ENCODE peak calls at places on chromosomes 7 and 10, in nine cellular contexts. One of them, this sample, is unnamed.

GRCh38 chr10:66931949-66932343 is 6.1 kb downstream of the LRRTM3 start:
- DNase-seq in adrenal gland: no peak
- DNase-seq in caudate nucleus: peak
- DNase-seq in LoVo: no peak
- DNase-seq in kidney tubule cell: peak
- DNase-seq in HFF-Myc: no peak
- DNase-seq in NCI-H2081: no peak
- DNase-seq in nephron progenitor cell: peak
- DNase-seq in fibroblast of pulmonary artery: no peak
- DNase-seq in this sample: no peak

GRCh38 chr10:44436240-44436639 is 51.3 kb upstream of the CXCL12 start:
- DNase-seq in adrenal gland: no peak
- DNase-seq in caudate nucleus: no peak
- DNase-seq in LoVo: no peak
- DNase-seq in kidney tubule cell: no peak
- DNase-seq in HFF-Myc: no peak
- DNase-seq in NCI-H2081: no peak
- DNase-seq in nephron progenitor cell: no peak
- DNase-seq in fibroblast of pulmonary artery: no peak
- DNase-seq in this sample: no peak

GRCh38 chr7:121798896-121799295 is 74.1 kb upstream of the PTPRZ1 start:
- DNase-seq in adrenal gland: no peak
- DNase-seq in caudate nucleus: no peak
- DNase-seq in LoVo: no peak
- DNase-seq in kidney tubule cell: peak
- DNase-seq in HFF-Myc: no peak
- DNase-seq in NCI-H2081: no peak
- DNase-seq in nephron progenitor cell: no peak
- DNase-seq in fibroblast of pulmonary artery: no peak
- DNase-seq in this sample: no peak

GRCh38 chr10:34918896-34919295 is 103.8 kb upstream of the PARD3 start:
- DNase-seq in adrenal gland: no peak
- DNase-seq in caudate nucleus: no peak
- DNase-seq in LoVo: no peak
- DNase-seq in kidney tubule cell: peak
- DNase-seq in HFF-Myc: no peak
- DNase-seq in NCI-H2081: no peak
- DNase-seq in nephron progenitor cell: no peak
- DNase-seq in fibroblast of pulmonary artery: no peak
- DNase-seq in this sample: no peak

GRCh38 chr7:88500146-88500545 is 193.5 kb upstream of the STEAP4 start:
- DNase-seq in adrenal gland: no peak
- DNase-seq in caudate nucleus: no peak
- DNase-seq in LoVo: no peak
- DNase-seq in kidney tubule cell: no peak
- DNase-seq in HFF-Myc: no peak
- DNase-seq in NCI-H2081: no peak
- DNase-seq in nephron progenitor cell: no peak
- DNase-seq in fibroblast of pulmonary artery: no peak
- DNase-seq in this sample: peak

GRCh38 chr7:148941598-148942280 is 57.6 kb upstream of the EZH2 start:
- DNase-seq in adrenal gland: peak
- DNase-seq in caudate nucleus: no peak
- DNase-seq in LoVo: peak
- DNase-seq in kidney tubule cell: peak
- DNase-seq in HFF-Myc: no peak
- DNase-seq in NCI-H2081: peak
- DNase-seq in nephron progenitor cell: peak
- DNase-seq in fibroblast of pulmonary artery: peak
- DNase-seq in this sample: peak

GRCh38 chr7:35905555-35905954 is 104.7 kb downstream of the SEPTIN7 start:
- DNase-seq in adrenal gland: peak
- DNase-seq in caudate nucleus: no peak
- DNase-seq in LoVo: no peak
- DNase-seq in kidney tubule cell: peak
- DNase-seq in HFF-Myc: no peak
- DNase-seq in NCI-H2081: no peak
- DNase-seq in nephron progenitor cell: no peak
- DNase-seq in fibroblast of pulmonary artery: peak
- DNase-seq in this sample: peak

GRCh38 chr7:158732483-158733219 is 28.0 kb upstream of the NCAPG2 start:
- DNase-seq in adrenal gland: no peak
- DNase-seq in caudate nucleus: no peak
- DNase-seq in LoVo: no peak
- DNase-seq in kidney tubule cell: no peak
- DNase-seq in HFF-Myc: no peak
- DNase-seq in NCI-H2081: no peak
- DNase-seq in nephron progenitor cell: no peak
- DNase-seq in fibroblast of pulmonary artery: no peak
- DNase-seq in this sample: no peak

GRCh38 chr7:101990811-101991418 is 173.5 kb downstream of the CUX1 start:
- DNase-seq in adrenal gland: no peak
- DNase-seq in caudate nucleus: no peak
- DNase-seq in LoVo: no peak
- DNase-seq in kidney tubule cell: no peak
- DNase-seq in HFF-Myc: no peak
- DNase-seq in NCI-H2081: no peak
- DNase-seq in nephron progenitor cell: no peak
- DNase-seq in fibroblast of pulmonary artery: no peak
- DNase-seq in this sample: no peak

GRCh38 chr7:79622781-79623180 is 169.3 kb upstream of the MAGI2 start:
- DNase-seq in adrenal gland: no peak
- DNase-seq in caudate nucleus: no peak
- DNase-seq in LoVo: no peak
- DNase-seq in kidney tubule cell: peak
- DNase-seq in HFF-Myc: no peak
- DNase-seq in NCI-H2081: no peak
- DNase-seq in nephron progenitor cell: no peak
- DNase-seq in fibroblast of pulmonary artery: no peak
- DNase-seq in this sample: no peak

GRCh38 chr7:128361463-128362441 is at the start of gene PRRT4:
- DNase-seq in adrenal gland: peak
- DNase-seq in caudate nucleus: peak
- DNase-seq in LoVo: peak
- DNase-seq in kidney tubule cell: peak
- DNase-seq in HFF-Myc: no peak
- DNase-seq in NCI-H2081: peak
- DNase-seq in nephron progenitor cell: peak
- DNase-seq in fibroblast of pulmonary artery: no peak
- DNase-seq in this sample: peak

GRCh38 chr10:71799112-71799511 is 25.8 kb upstream of the VSIR start:
- DNase-seq in adrenal gland: no peak
- DNase-seq in caudate nucleus: no peak
- DNase-seq in LoVo: no peak
- DNase-seq in kidney tubule cell: no peak
- DNase-seq in HFF-Myc: no peak
- DNase-seq in NCI-H2081: no peak
- DNase-seq in nephron progenitor cell: no peak
- DNase-seq in fibroblast of pulmonary artery: no peak
- DNase-seq in this sample: no peak

GRCh38 chr10:44520651-44521050 is 135.8 kb upstream of the CXCL12 start:
- DNase-seq in adrenal gland: no peak
- DNase-seq in caudate nucleus: no peak
- DNase-seq in LoVo: no peak
- DNase-seq in kidney tubule cell: no peak
- DNase-seq in HFF-Myc: no peak
- DNase-seq in NCI-H2081: no peak
- DNase-seq in nephron progenitor cell: no peak
- DNase-seq in fibroblast of pulmonary artery: no peak
- DNase-seq in this sample: peak

GRCh38 chr7:155340071-155340531 is 42.4 kb downstream of the INSIG1 start:
- DNase-seq in adrenal gland: no peak
- DNase-seq in caudate nucleus: no peak
- DNase-seq in LoVo: no peak
- DNase-seq in kidney tubule cell: no peak
- DNase-seq in HFF-Myc: no peak
- DNase-seq in NCI-H2081: no peak
- DNase-seq in nephron progenitor cell: no peak
- DNase-seq in fibroblast of pulmonary artery: no peak
- DNase-seq in this sample: no peak

This sample was measured in foreskin fibroblast.